ENCODE peak calls at places on chromosomes 1 and 21, in eight cellular contexts. D is body of pancreas, M is adrenal gland, J is IMR-90, R is heart left ventricle, X is uterus, B is tibial nerve, Q is breast epithelium. V is an unnamed sample. For H3K4me1, the result is how much of the 10 kb centered on the place peaks cover.

GRCh38 chr1:76374111-76374510 is 299.6 kb downstream of the ST6GALNAC3 start:
- DNase-seq in D (no peak), M (no peak), J (no peak), R (no peak), X (no peak), B (no peak), Q (no peak), V (no peak)

GRCh38 chr1:231478800-231479199 is 49.7 kb upstream of the TSNAX start:
- DNase-seq in D (no peak), M (no peak), J (no peak), R (no peak), X (no peak), B (no peak), Q (no peak), V (no peak)

GRCh38 chr1:201452881-201453280 is 16.1 kb downstream of the PHLDA3 start:
- DNase-seq in D (no peak), M (no peak), J (no peak), R (no peak), X (no peak), B (no peak), Q (no peak), V (no peak)

GRCh38 chr1:78522136-78522535 is 31.4 kb downstream of the PTGFR start:
- DNase-seq in D (no peak), M (no peak), J (no peak), R (no peak), X (no peak), B (no peak), Q (no peak), V (no peak)

GRCh38 chr1:154529308-154529707 is 27.1 kb upstream of the SHE start:
- DNase-seq in D (no peak), M (no peak), J (no peak), R (no peak), X (no peak), B (no peak), Q (no peak), V (no peak)

GRCh38 chr1:66402194-66402593 is 131.8 kb upstream of the SGIP1 start:
- DNase-seq in D (peak), M (peak), J (no peak), R (peak), X (peak), B (peak), Q (no peak), V (no peak)

GRCh38 chr1:180800945-180801344 is 111.8 kb upstream of the KIAA1614 start:
- DNase-seq in D (no peak), M (no peak), J (no peak), R (no peak), X (no peak), B (no peak), Q (no peak), V (no peak)

GRCh38 chr1:63877816-63878215 is 104.0 kb downstream of the ROR1 start:
- DNase-seq in D (no peak), M (no peak), J (peak), R (no peak), X (no peak), B (no peak), Q (no peak), V (no peak)

GRCh38 chr21:35833991-35834390 is 226.3 kb downstream of the SETD4 start:
- DNase-seq in D (no peak), M (no peak), J (no peak), R (no peak), X (no peak), B (no peak), Q (no peak), V (no peak)

GRCh38 chr1:34884536-34884935 is 25.0 kb upstream of the SMIM12 start:
- DNase-seq in D (no peak), M (no peak), J (no peak), R (no peak), X (no peak), B (no peak), Q (no peak), V (no peak)

GRCh38 chr1:171140466-171140865 is 44.6 kb upstream of the FMO2 start:
- DNase-seq in D (no peak), M (no peak), J (no peak), R (peak), X (peak), B (peak), Q (no peak), V (no peak)

GRCh38 chr1:185719021-185719420 is 15.2 kb upstream of the HMCN1 start:
- DNase-seq in D (peak), M (peak), J (peak), R (no peak), X (no peak), B (peak), Q (no peak), V (no peak)

GRCh38 chr1:42931108-42931539 is 27.5 kb downstream of the SLC2A1 start:
- DNase-seq in D (no peak), M (peak), J (peak), R (no peak), X (no peak), B (no peak), Q (peak), V (no peak)

GRCh38 chr1:89198500-89199072 is at the start of gene GBP4:
- DNase-seq in D (peak), M (peak), J (peak), R (peak), X (peak), B (peak), Q (peak), V (no peak)

GRCh38 chr1:89604414-89604735 is 28.5 kb upstream of the LRRC8C start:
- DNase-seq in D (no peak), M (no peak), J (peak), R (no peak), X (peak), B (no peak), Q (no peak), V (no peak)

GRCh38 chr1:20059847-20060246 is 10.1 kb upstream of the PLA2G5 start:
- DNase-seq in D (no peak), M (peak), J (no peak), R (no peak), X (no peak), B (no peak), Q (no peak), V (no peak)

GRCh38 chr1:98045211-98046030 is 124.6 kb upstream of the DPYD start:
- DNase-seq in D (no peak), M (no peak), J (peak), R (peak), X (no peak), B (no peak), Q (no peak), V (no peak)

GRCh38 chr1:29991025-29991424 is 732.4 kb downstream of the MATN1 start:
- DNase-seq in D (no peak), M (no peak), J (no peak), R (no peak), X (no peak), B (no peak), Q (no peak), V (peak)

GRCh38 chr1:12593621-12594066 is 24.4 kb downstream of the DHRS3 start:
- DNase-seq in D (no peak), M (no peak), J (peak), R (no peak), X (peak), B (peak), Q (no peak), V (no peak)

GRCh38 chr1:226662704-226663326 is 76.3 kb downstream of the ITPKB start:
- DNase-seq in D (peak), M (peak), J (peak), R (peak), X (peak), B (peak), Q (no peak), V (no peak)

GRCh38 chr1:207886227-207886626 is 24.7 kb downstream of the CD34 start:
- DNase-seq in D (no peak), M (no peak), J (no peak), R (no peak), X (no peak), B (no peak), Q (no peak), V (no peak)

GRCh38 chr1:209805875-209806760 is at the start of gene IRF6:
- DNase-seq in D (peak), M (peak), J (peak), R (peak), X (peak), B (peak), Q (peak), V (no peak)

GRCh38 chr1:248858096-248858890 is 592 bp downstream of the ZNF692 start:
- DNase-seq in D (peak), M (peak), J (peak), R (peak), X (peak), B (peak), Q (peak), V (no peak)
- TF ChIP-seq POLR2A in D (peak), M (no peak), J (no peak), R (no peak), X (no peak), B (no peak), Q (no peak), V (no peak)

DNA sequence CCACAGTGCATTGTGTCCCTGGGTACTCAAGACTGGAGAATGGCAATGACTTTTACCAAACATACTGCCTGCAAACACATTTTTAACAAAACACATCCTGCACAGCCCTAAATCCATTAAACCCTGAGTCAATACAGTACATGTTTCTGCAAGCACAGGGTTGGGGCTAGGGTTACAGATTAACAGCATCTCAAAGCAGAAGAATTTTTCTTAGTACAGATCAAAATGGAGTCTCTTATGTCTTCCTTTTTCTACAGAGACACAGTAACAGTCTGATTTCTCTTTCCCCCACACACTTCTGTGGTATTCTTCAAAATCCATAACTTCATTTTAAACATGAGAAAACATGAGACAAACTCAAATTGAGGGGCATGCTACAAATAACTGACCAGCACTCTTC is 13.9 kb downstream of the BMP8A start:
- DNase-seq in D (no peak), M (no peak), J (no peak), R (no peak), X (no peak), B (no peak), Q (no peak), V (no peak)
- H3K4me1 ChIP-seq in D (under half), M (under half), J (under half), R (under half), X (under half), B (under half), Q (under half), V (under half)

GRCh38 chr1:14367444-14367843 is 231.0 kb upstream of the KAZN start:
- DNase-seq in D (no peak), M (no peak), J (no peak), R (no peak), X (no peak), B (no peak), Q (no peak), V (no peak)
- TF ChIP-seq POLR2A in D (no peak), M (no peak), J (no peak), R (no peak), X (no peak), B (no peak), Q (no peak), V (no peak)

DNA sequence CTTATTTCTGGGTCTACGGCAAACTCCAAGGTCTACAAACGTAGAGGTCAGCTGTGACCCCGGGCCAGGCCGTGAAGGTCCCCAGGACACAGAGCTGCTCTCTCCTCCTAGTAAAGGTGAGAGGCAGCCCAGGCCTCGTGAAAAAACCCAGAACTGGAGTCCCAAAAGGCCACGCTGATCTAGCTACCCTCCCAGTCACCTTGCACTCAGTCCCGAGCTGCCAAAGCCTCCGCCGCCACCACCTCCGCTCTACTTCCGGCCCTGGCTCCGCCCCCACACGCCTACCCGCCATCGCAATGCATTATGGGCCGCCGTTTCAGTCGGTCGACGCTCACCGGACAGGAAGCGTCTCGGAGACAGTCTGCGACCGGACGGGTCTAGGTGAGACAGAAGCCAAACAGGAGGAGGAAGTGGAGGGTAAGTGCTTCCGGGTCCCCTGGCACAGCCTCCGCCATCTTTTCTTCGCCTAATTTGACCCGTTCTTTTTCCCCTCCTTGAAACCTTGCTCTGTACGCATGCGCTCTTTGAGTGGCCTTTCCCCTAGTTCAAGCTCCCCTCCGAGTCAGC is at the start of the genes ATP5PF and GABPA:
- DNase-seq in D (peak), M (peak), J (peak), R (peak), X (peak), B (peak), Q (peak), V (peak)
- H3K4me1 ChIP-seq in D (under half), M (under half), J (under half), R (half or more), X (under half), B (under half), Q (under half), V (half or more)

GRCh38 chr1:24640288-24640687 is 2.8 kb upstream of the SRRM1 start:
- DNase-seq in D (peak), M (peak), J (no peak), R (no peak), X (peak), B (no peak), Q (no peak), V (no peak)

GRCh38 chr1:24642481-24643361 is at the start of gene SRRM1:
- DNase-seq in D (peak), M (peak), J (peak), R (peak), X (peak), B (peak), Q (peak), V (peak)

GRCh38 chr1:24639881-24640280 is 3.2 kb upstream of the SRRM1 start:
- DNase-seq in D (no peak), M (no peak), J (no peak), R (no peak), X (no peak), B (no peak), Q (no peak), V (no peak)

GRCh38 chr1:24641646-24642151 is 1.4 kb upstream of the SRRM1 start:
- DNase-seq in D (peak), M (peak), J (peak), R (peak), X (peak), B (no peak), Q (no peak), V (peak)

DNA sequence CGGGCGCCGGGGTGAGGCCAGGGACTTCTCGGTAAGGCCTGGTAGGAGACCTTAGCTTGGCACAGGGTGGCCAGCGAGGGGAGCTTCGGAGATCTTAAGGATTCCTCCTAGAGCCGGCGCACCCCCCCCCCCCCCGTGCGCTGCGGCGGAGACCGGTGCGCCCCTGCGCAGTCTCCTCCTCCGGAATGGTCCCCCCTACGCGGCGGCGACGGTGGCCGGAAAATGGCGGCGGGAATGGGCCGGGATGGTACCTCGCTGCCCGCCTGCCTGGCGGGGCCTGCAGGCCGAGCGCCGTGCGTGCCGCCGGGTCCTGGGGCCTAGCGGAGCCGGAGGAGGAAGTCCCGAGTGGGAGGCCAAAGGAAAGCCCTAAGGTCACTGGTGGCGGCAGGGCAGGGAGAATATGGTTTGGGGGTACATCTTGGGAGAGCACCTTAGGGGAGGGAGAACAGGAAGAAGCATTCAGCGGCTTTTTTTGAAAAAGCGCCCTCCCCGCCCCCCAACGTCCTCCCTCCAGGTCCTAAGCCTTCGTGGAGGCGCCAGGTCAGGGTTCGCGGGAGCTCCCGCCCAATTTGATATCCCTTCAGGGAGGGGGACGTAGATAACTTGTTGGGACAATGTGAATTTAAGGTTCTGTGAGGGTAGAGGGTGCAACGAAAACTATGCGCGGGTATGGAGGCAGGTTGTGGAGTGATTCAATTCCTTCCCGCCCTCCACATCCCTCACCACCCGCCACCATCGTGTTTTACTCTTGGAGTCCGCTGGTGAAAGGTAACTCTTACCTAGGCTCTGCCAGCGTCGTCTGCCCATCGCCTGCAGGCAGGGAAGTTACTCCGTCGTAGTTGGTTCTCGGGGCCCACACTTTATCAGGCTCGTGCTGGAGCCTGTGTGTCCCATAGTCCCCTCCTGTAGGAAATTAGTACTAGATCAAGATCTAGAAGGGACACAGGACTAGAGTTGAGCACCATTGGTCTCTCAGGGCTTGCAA is 552 bp downstream of the SRRM1 start:
- DNase-seq in D (peak), M (peak), J (no peak), R (peak), X (peak), B (no peak), Q (no peak), V (no peak)
- TF ChIP-seq POLR2A in D (no peak), M (peak), J (no peak), R (no peak), X (no peak), B (peak), Q (no peak), V (no peak)

GRCh38 chr21:17989780-17990179 is 170.6 kb upstream of the C21orf91 start:
- DNase-seq in D (no peak), M (no peak), J (no peak), R (no peak), X (no peak), B (no peak), Q (no peak), V (no peak)
- H3K4me1 ChIP-seq in D (under half), M (under half), J (under half), R (under half), X (under half), B (under half), Q (under half), V (under half)

GRCh38 chr1:160046494-160047115 is 14.8 kb upstream of the PIGM start:
- DNase-seq in D (peak), M (peak), J (peak), R (peak), X (peak), B (peak), Q (no peak), V (peak)
- TF ChIP-seq POLR2A in D (peak), M (no peak), J (no peak), R (no peak), X (no peak), B (no peak), Q (no peak), V (no peak)

GRCh38 chr1:111221276-111221632 is 6.3 kb upstream of the CHI3L2 start:
- DNase-seq in D (no peak), M (no peak), J (no peak), R (no peak), X (no peak), B (no peak), Q (no peak), V (no peak)
- H3K4me1 ChIP-seq in D (under half), M (under half), J (under half), R (under half), X (under half), B (under half), Q (under half), V (under half)

GRCh38 chr1:223726380-223727001 is 14.2 kb downstream of the CAPN2 start:
- DNase-seq in D (peak), M (peak), J (peak), R (peak), X (peak), B (peak), Q (no peak), V (no peak)
- TF ChIP-seq POLR2A in D (no peak), M (no peak), J (no peak), R (no peak), X (no peak), B (no peak), Q (no peak), V (no peak)

GRCh38 chr21:28442085-28442484 is 550.6 kb downstream of the LTN1 start:
- DNase-seq in D (no peak), M (no peak), J (no peak), R (no peak), X (no peak), B (no peak), Q (no peak), V (no peak)

GRCh38 chr21:28442624-28443023 is 550.1 kb downstream of the LTN1 start:
- DNase-seq in D (no peak), M (no peak), J (peak), R (no peak), X (no peak), B (no peak), Q (no peak), V (no peak)

GRCh38 chr21:28444567-28444966 is 548.1 kb downstream of the LTN1 start:
- DNase-seq in D (no peak), M (no peak), J (no peak), R (no peak), X (peak), B (peak), Q (no peak), V (no peak)

GRCh38 chr21:28445081-28445830 is 547.4 kb downstream of the LTN1 start:
- DNase-seq in D (no peak), M (no peak), J (peak), R (no peak), X (no peak), B (no peak), Q (no peak), V (no peak)

DNA sequence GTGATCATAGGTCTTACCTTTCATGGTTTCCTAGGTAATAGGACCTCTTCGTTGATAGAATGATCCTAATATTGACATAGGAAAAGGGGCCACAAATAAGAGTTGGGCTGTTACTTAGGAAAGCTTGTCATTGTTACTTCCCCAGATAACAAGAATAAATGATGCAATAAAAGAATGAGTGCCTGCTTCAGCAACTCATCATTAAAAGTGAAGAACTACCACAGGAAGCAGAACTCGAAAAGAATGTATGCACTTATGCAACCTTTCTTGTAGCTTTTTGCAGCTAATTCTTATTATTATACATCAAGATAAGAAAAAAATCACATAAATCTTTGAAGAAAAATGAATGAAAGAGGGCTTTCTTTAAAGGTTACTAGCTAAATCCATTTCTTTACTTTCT is 548.5 kb downstream of the LTN1 start:
- DNase-seq in D (no peak), M (no peak), J (peak), R (no peak), X (no peak), B (no peak), Q (no peak), V (no peak)
- H3K4me1 ChIP-seq in D (under half), M (under half), J (under half), R (under half), X (under half), B (under half), Q (under half), V (under half)

V was measured in vagina.